ENCODE peak calls at places on chromosome 5, in ten cellular contexts. E is cardiac muscle cell, D is cardiac fibroblast, S is SK-MEL-5, F is hypothalamus, P is mucosa of gallbladder, Q is LoVo, T is retina, N is non-pigmented ciliary epithelial cell, M is NB4. G is an unnamed sample.

GRCh38 chr5:90037646-90038045 is 371.9 kb downstream of the CETN3 start:
- DNase-seq in E (no peak), P (no peak), T (no peak), Q (no peak), D (peak), M (no peak), F (no peak), N (peak), S (no peak), G (no peak)

GRCh38 chr5:32531885-32532520 is 53.4 kb upstream of the SUB1 start:
- DNase-seq in T (no peak), E (no peak), M (no peak), Q (peak), N (no peak), D (no peak), S (peak), P (no peak), F (no peak), G (no peak)

GRCh38 chr5:68251386-68251785 is 35.8 kb downstream of the PIK3R1 start:
- DNase-seq in E (no peak), Q (no peak), T (no peak), D (peak), P (no peak), N (no peak), M (peak), S (no peak), F (no peak), G (no peak)

GRCh38 chr5:170896779-170897178 is 35.0 kb downstream of the RANBP17 start:
- DNase-seq in P (no peak), E (peak), T (no peak), S (peak), M (peak), D (peak), F (no peak), Q (no peak), N (no peak), G (peak)

GRCh38 chr5:10460252-10460906 is 18.7 kb downstream of the ROPN1L start:
- DNase-seq in S (no peak), F (no peak), P (peak), Q (no peak), N (no peak), E (no peak), T (no peak), M (no peak), D (peak), G (peak)

GRCh38 chr5:37916525-37916924 is 76.7 kb upstream of the GDNF start:
- DNase-seq in F (no peak), P (no peak), M (no peak), T (no peak), D (no peak), E (no peak), N (no peak), S (no peak), Q (no peak), G (no peak)

GRCh38 chr5:52705720-52706119 is 82.0 kb upstream of the ITGA1 start:
- DNase-seq in P (no peak), M (no peak), F (no peak), E (no peak), N (no peak), T (no peak), Q (no peak), S (no peak), D (no peak), G (no peak)

GRCh38 chr5:179495906-179496455 is 54.4 kb upstream of the RUFY1 start:
- DNase-seq in E (peak), S (peak), T (no peak), F (no peak), P (no peak), M (no peak), N (no peak), Q (no peak), D (no peak), G (no peak)

GRCh38 chr5:151483647-151484046 is 36.2 kb downstream of the SLC36A1 start:
- DNase-seq in S (no peak), T (no peak), P (no peak), N (no peak), D (no peak), F (no peak), M (peak), Q (no peak), E (no peak), G (peak)

GRCh38 chr5:33233013-33233463 is 207.7 kb upstream of the TARS1 start:
- DNase-seq in T (no peak), S (no peak), E (no peak), N (no peak), Q (no peak), P (no peak), M (no peak), F (no peak), D (peak), G (no peak)

GRCh38 chr5:59119480-59119879 is 536.6 kb downstream of the RAB3C start:
- DNase-seq in M (no peak), T (no peak), S (no peak), D (no peak), F (no peak), N (no peak), E (no peak), Q (no peak), P (no peak), G (no peak)

GRCh38 chr5:132777209-132778069 is at the start of gene SEPTIN8:
- DNase-seq in S (peak), Q (peak), E (peak), P (peak), D (peak), M (peak), N (no peak), T (peak), F (no peak), G (peak)

G was measured in globus pallidus.